ENCODE peak calls at places on chromosomes 12 and 14, in six cellular contexts. L is caudate nucleus, Q is kidney epithelial cell, W is T-helper 2 cell, N is globus pallidus, I is lung. D is an unnamed sample.

GRCh38 chr12:128276542-128276941 is 9.6 kb downstream of the TMEM132C start:
- DNase-seq in L (no peak), Q (no peak), W (no peak), N (no peak), I (no peak), D (no peak)

GRCh38 chr12:122059203-122059960 is 19.2 kb upstream of the MLXIP start:
- DNase-seq in L (no peak), Q (no peak), W (no peak), N (no peak), I (no peak), D (no peak)

GRCh38 chr14:99037777-99038176 is 234.2 kb downstream of the BCL11B start:
- DNase-seq in L (no peak), Q (no peak), W (no peak), N (no peak), I (no peak), D (no peak)

GRCh38 chr14:51018521-51018920 is 74.2 kb upstream of the PYGL start:
- DNase-seq in L (no peak), Q (no peak), W (no peak), N (no peak), I (no peak), D (no peak)

GRCh38 chr14:105748204-105748578 is 221.8 kb downstream of the TMEM121 start:
- DNase-seq in L (no peak), Q (no peak), W (no peak), N (no peak), I (no peak), D (no peak)

GRCh38 chr12:12481636-12482035 is 81.0 kb downstream of the DUSP16 start:
- DNase-seq in L (no peak), Q (no peak), W (no peak), N (no peak), I (no peak), D (no peak)

GRCh38 chr12:91885851-91886250 is 259.8 kb downstream of the BTG1 start:
- DNase-seq in L (no peak), Q (no peak), W (no peak), N (no peak), I (no peak), D (no peak)

GRCh38 chr12:49674318-49674985 is 32.8 kb downstream of the FMNL3 start:
- DNase-seq in L (no peak), Q (no peak), W (no peak), N (peak), I (no peak), D (no peak)

GRCh38 chr12:109763201-109763841 is 49.7 kb downstream of the FAM222A start:
- DNase-seq in L (no peak), Q (peak), W (no peak), N (no peak), I (no peak), D (no peak)

GRCh38 chr12:111715242-111715641 is 29.4 kb downstream of the ACAD10 start:
- DNase-seq in L (no peak), Q (no peak), W (no peak), N (no peak), I (no peak), D (peak)

GRCh38 chr12:52818376-52818775 is 4.5 kb upstream of the KRT4 start:
- DNase-seq in L (no peak), Q (no peak), W (no peak), N (no peak), I (no peak), D (no peak)

GRCh38 chr12:52874573-52875435 is 26.0 kb upstream of the KRT78 start:
- DNase-seq in L (no peak), Q (no peak), W (no peak), N (no peak), I (no peak), D (no peak)

D was measured in occipital lobe.